ENCODE peak calls at places on chromosome 1, in six cellular contexts. W is effector memory CD8-positive, alpha-beta T cell; N is activated T-helper 1 cell treated with anti-CD3 and anti-CD28 coated beads, Interleukin-12 subunit alpha, Interleukin-12 subunit beta, Interleukin-2, Interleukin-4 antibody, amounts not matched to agents 30 ng/mL and 10 ng/mL and 1 ng/mL, durations not matched to agents 14 hours and 24 hours and 36 hours; U is HT-29; I is EL; G is NCI-H510A treated with DMSO at 0.1 percent for 48 hours. E is an unnamed sample.

GRCh38 chr1:118974641-118975040 is 13.5 kb downstream of the TBX15 start:
- DNase-seq in W (no peak), N (no peak), U (no peak), I (no peak), G (no peak), E (no peak)

GRCh38 chr1:167297222-167298214 is 76.8 kb downstream of the POU2F1 start:
- DNase-seq in W (no peak), N (no peak), U (peak; percentile 33), I (no peak), G (no peak), E (no peak)

GRCh38 chr1:76240321-76240720 is 165.8 kb downstream of the ST6GALNAC3 start:
- DNase-seq in W (no peak), N (no peak), U (no peak), I (peak; percentile 1), G (no peak), E (no peak)

GRCh38 chr1:54850737-54851136 is 36.3 kb downstream of the DHCR24 start:
- DNase-seq in W (no peak), N (no peak), U (no peak), I (peak; percentile 92), G (no peak), E (no peak)

GRCh38 chr1:90723561-90724108 is 6.5 kb upstream of the BARHL2 start:
- DNase-seq in W (no peak), N (no peak), U (peak; percentile 4), I (no peak), G (no peak), E (peak; percentile 91)

GRCh38 chr1:42676534-42677087 is 5.6 kb upstream of the YBX1 start:
- DNase-seq in W (no peak), N (no peak), U (no peak), I (no peak), G (no peak), E (no peak)

GRCh38 chr1:212167098-212167497 is 118.1 kb upstream of the PPP2R5A start:
- DNase-seq in W (no peak), N (no peak), U (no peak), I (peak; percentile 68), G (no peak), E (no peak)

GRCh38 chr1:171715813-171716251 is 26.0 kb downstream of the VAMP4 start:
- DNase-seq in W (no peak), N (no peak), U (peak; percentile 55), I (no peak), G (no peak), E (no peak)

GRCh38 chr1:1004780-1005697 is 5.1 kb upstream of the HES4 start:
- DNase-seq in W (no peak), N (no peak), U (peak; percentile 76), I (peak; percentile 75), G (no peak), E (peak; percentile 50)

GRCh38 chr1:198829948-198830347 is 191.1 kb downstream of the PTPRC start:
- DNase-seq in W (no peak), N (no peak), U (no peak), I (peak; percentile 15), G (no peak), E (peak; percentile 49)

GRCh38 chr1:16144325-16145029 is 11.4 kb downstream of the EPHA2 start:
- DNase-seq in W (no peak), N (no peak), U (peak; percentile 61), I (no peak), G (no peak), E (no peak)

GRCh38 chr1:97824200-97824599 is 96.6 kb downstream of the DPYD start:
- DNase-seq in W (no peak), N (no peak), U (no peak), I (no peak), G (no peak), E (no peak)

GRCh38 chr1:187491082-187491720 is 662.5 kb downstream of the PLA2G4A start:
- DNase-seq in W (no peak), N (no peak), U (peak; percentile 31), I (peak; percentile 65), G (peak; percentile 40), E (no peak)

GRCh38 chr1:7922301-7922700 is 18.3 kb downstream of the TNFRSF9 start:
- DNase-seq in W (no peak), N (no peak), U (no peak), I (peak; percentile 60), G (no peak), E (no peak)

GRCh38 chr1:21520899-21521716 is 11.9 kb downstream of the ALPL start:
- DNase-seq in W (no peak), N (no peak), U (no peak), I (peak; percentile 47), G (no peak), E (no peak)

GRCh38 chr1:17569200-17570139 is 30.0 kb downstream of the ARHGEF10L start:
- DNase-seq in W (no peak), N (no peak), U (peak; percentile 54), I (peak; percentile 93), G (no peak), E (no peak)

GRCh38 chr1:221098462-221099406 is 219.5 kb downstream of the HLX start:
- DNase-seq in W (no peak), N (no peak), U (no peak), I (peak; percentile 57), G (no peak), E (no peak)

GRCh38 chr1:7584643-7585042 is 186.5 kb upstream of the VAMP3 start:
- DNase-seq in W (no peak), N (no peak), U (no peak), I (no peak), G (no peak), E (no peak)

GRCh38 chr1:220878223-220879081 is 791 bp upstream of the HLX start:
- DNase-seq in W (no peak), N (no peak), U (no peak), I (no peak), G (no peak), E (no peak)

GRCh38 chr1:231803353-231803752 is 176.8 kb downstream of the DISC1 start:
- DNase-seq in W (no peak), N (no peak), U (no peak), I (peak; percentile 19), G (no peak), E (no peak)

GRCh38 chr1:65339866-65340483 is 30.6 kb downstream of the DNAJC6 start:
- DNase-seq in W (no peak), N (no peak), U (peak; percentile 66), I (peak; percentile 66), G (no peak), E (no peak)

GRCh38 chr1:228062085-228062791 is 20.3 kb upstream of the ARF1 start:
- DNase-seq in W (no peak), N (no peak), U (no peak), I (no peak), G (no peak), E (no peak)

GRCh38 chr1:176843352-176844297 is 320.9 kb downstream of the ASTN1 start:
- DNase-seq in W (no peak), N (no peak), U (peak; percentile 16), I (peak; percentile 15), G (peak; percentile 32), E (no peak)

GRCh38 chr1:166145496-166145895 is 21.3 kb downstream of the FAM78B start:
- DNase-seq in W (no peak), N (no peak), U (no peak), I (no peak), G (no peak), E (no peak)

GRCh38 chr1:117312453-117313138 is 54.7 kb upstream of the MAN1A2 start:
- DNase-seq in W (peak; percentile 11), N (no peak), U (peak; percentile 65), I (peak; percentile 32), G (no peak), E (no peak)

GRCh38 chr1:244276646-244277045 is 175.1 kb downstream of the ADSS2 start:
- DNase-seq in W (no peak), N (no peak), U (no peak), I (no peak), G (no peak), E (no peak)

GRCh38 chr1:236457775-236458174 is 63.7 kb downstream of the EDARADD start:
- DNase-seq in W (no peak), N (no peak), U (no peak), I (no peak), G (no peak), E (no peak)

GRCh38 chr1:55698136-55698535 is 483.0 kb upstream of the USP24 start:
- DNase-seq in W (no peak), N (no peak), U (no peak), I (no peak), G (no peak), E (no peak)

GRCh38 chr1:205274041-205274691 is 46.4 kb downstream of the TMCC2 start:
- DNase-seq in W (no peak), N (no peak), U (no peak), I (no peak), G (no peak), E (peak; percentile 65)

GRCh38 chr1:9316080-9316444 is 23.4 kb downstream of the SPSB1 start:
- DNase-seq in W (no peak), N (no peak), U (no peak), I (no peak), G (no peak), E (no peak)

GRCh38 chr1:156433602-156434001 is 64.6 kb downstream of the RHBG start:
- DNase-seq in W (no peak), N (no peak), U (no peak), I (no peak), G (no peak), E (peak; percentile 53)

GRCh38 chr1:215473943-215474342 is 93.2 kb upstream of the KCTD3 start:
- DNase-seq in W (no peak), N (no peak), U (no peak), I (no peak), G (no peak), E (no peak)

GRCh38 chr1:62377043-62377562 is 57.9 kb upstream of the KANK4 start:
- DNase-seq in W (no peak), N (no peak), U (no peak), I (no peak), G (no peak), E (no peak)

GRCh38 chr1:232031156-232031555 is 404.6 kb downstream of the DISC1 start:
- DNase-seq in W (no peak), N (no peak), U (no peak), I (no peak), G (no peak), E (no peak)

GRCh38 chr1:68954841-68955240 is 458.0 kb upstream of the DEPDC1 start:
- DNase-seq in W (no peak), N (no peak), U (peak; percentile 18), I (no peak), G (peak; percentile 93), E (no peak)

GRCh38 chr1:148372731-148373130 is 110.4 kb downstream of the PPIAL4G start:
- DNase-seq in W (peak; percentile 38), N (peak; percentile 38), U (peak; percentile 19), I (peak; percentile 55), G (no peak), E (no peak)

GRCh38 chr1:161196521-161197451 is 2.1 kb downstream of the ADAMTS4 start:
- DNase-seq in W (no peak), N (no peak), U (no peak), I (peak; percentile 80), G (no peak), E (no peak)

GRCh38 chr1:22451702-22452400 is at the start of gene ZBTB40:
- DNase-seq in W (peak; percentile 91), N (peak; percentile 92), U (peak; percentile 95), I (peak; percentile 94), G (peak; percentile 92), E (peak; percentile 98)

GRCh38 chr1:243748706-243749283 is 101.2 kb downstream of the AKT3 start:
- DNase-seq in W (peak; percentile 37), N (no peak), U (peak; percentile 65), I (peak; percentile 73), G (peak; percentile 65), E (no peak)

GRCh38 chr1:21669287-21670058 is at the start of gene RAP1GAP:
- DNase-seq in W (no peak), N (peak; percentile 18), U (peak; percentile 51), I (no peak), G (peak; percentile 17), E (peak; percentile 61)

E was measured in H9.